ENCODE peak calls at places on chromosomes 1 and 21, in eight cellular contexts. V is Panc1, B is adrenal gland, P is gastrocnemius medialis, E is GM23248, T is Caco-2, Z is suprapubic skin, A is mucosa of descending colon. R is an unnamed sample. For H3K4me1 and H3K9me3, the result is how much of the 10 kb centered on the place peaks cover.

GRCh38 chr1:188669715-188670114 is 1807.9 kb downstream of the BRINP3 start:
- DNase-seq in T (no peak), A (no peak), Z (no peak), B (no peak), V (no peak), P (no peak), E (no peak), R (peak)

GRCh38 chr21:18461743-18462142 is 58.2 kb upstream of the TMPRSS15 start:
- DNase-seq in B (no peak), P (no peak), Z (no peak), E (no peak), T (no peak), V (no peak), A (no peak), R (no peak)

GRCh38 chr1:11961230-11961629 is 19.0 kb upstream of the MFN2 start:
- DNase-seq in V (no peak), T (no peak), Z (no peak), A (no peak), E (no peak), B (peak), P (no peak), R (no peak)

GRCh38 chr1:166974647-166975345 is 544 bp downstream of the ILDR2 start:
- DNase-seq in V (no peak), P (no peak), A (no peak), B (no peak), Z (no peak), T (no peak), E (no peak), R (no peak)

GRCh38 chr1:193926956-193927355 is 740.5 kb upstream of the B3GALT2 start:
- DNase-seq in A (no peak), E (no peak), T (no peak), B (no peak), P (no peak), V (no peak), Z (no peak), R (no peak)

GRCh38 chr1:155085504-155086181 is 7.0 kb downstream of the EFNA3 start:
- DNase-seq in V (no peak), E (peak), T (peak), B (peak), A (peak), P (no peak), Z (no peak), R (peak)

GRCh38 chr1:112904071-112904830 is 51.7 kb downstream of the SLC16A1 start:
- DNase-seq in E (peak), T (no peak), P (no peak), V (no peak), A (no peak), B (no peak), Z (no peak), R (no peak)

GRCh38 chr1:48876221-48876785 is 99.6 kb upstream of the BEND5 start:
- DNase-seq in T (no peak), Z (no peak), P (no peak), A (no peak), B (peak), E (peak), V (no peak), R (no peak)

GRCh38 chr21:44987886-44988606 is 48.2 kb downstream of the SLX9 start:
- DNase-seq in P (no peak), E (no peak), A (peak), V (no peak), Z (no peak), T (no peak), B (no peak), R (no peak)

GRCh38 chr1:205067031-205067430 is 17.2 kb downstream of the TMEM81 start:
- DNase-seq in T (no peak), A (no peak), V (no peak), Z (peak), E (no peak), B (no peak), P (no peak), R (no peak)

GRCh38 chr1:214902636-214903320 is 179.8 kb upstream of the KCNK2 start:
- DNase-seq in Z (no peak), B (no peak), A (no peak), P (no peak), E (peak), T (no peak), V (no peak), R (no peak)

GRCh38 chr1:203104096-203104495 is 18.3 kb upstream of the MYOG start:
- DNase-seq in B (no peak), A (no peak), V (no peak), P (no peak), E (no peak), T (no peak), Z (no peak), R (no peak)

GRCh38 chr1:185896863-185897262 is 162.7 kb downstream of the HMCN1 start:
- DNase-seq in V (no peak), E (peak), T (no peak), B (no peak), P (no peak), Z (no peak), A (no peak), R (no peak)

GRCh38 chr1:54297596-54298283 is 97.8 kb downstream of the MRPL37 start:
- DNase-seq in P (no peak), E (no peak), V (no peak), B (no peak), Z (no peak), T (no peak), A (peak), R (peak)

GRCh38 chr1:18693256-18694098 is 62.8 kb downstream of the PAX7 start:
- DNase-seq in V (no peak), E (no peak), B (no peak), P (no peak), T (no peak), Z (no peak), A (no peak), R (peak)

GRCh38 chr1:27574871-27575831 is 28.8 kb downstream of the AHDC1 start:
- DNase-seq in B (peak), E (peak), Z (no peak), P (no peak), V (no peak), T (peak), A (peak), R (no peak)

GRCh38 chr1:150686275-150686674 is 10.7 kb downstream of the GOLPH3L start:
- DNase-seq in E (no peak), V (no peak), B (no peak), P (no peak), A (no peak), T (no peak), Z (no peak), R (no peak)

GRCh38 chr1:226523646-226524406 is 24.7 kb upstream of the STUM start:
- DNase-seq in A (no peak), T (no peak), Z (peak), E (no peak), V (no peak), B (no peak), P (no peak), R (no peak)

GRCh38 chr1:64396817-64397216 is 73.1 kb upstream of the CACHD1 start:
- DNase-seq in V (no peak), E (no peak), A (no peak), B (peak), Z (no peak), P (no peak), T (no peak), R (no peak)

GRCh38 chr1:160993544-160993943 is 27.4 kb downstream of the F11R start:
- DNase-seq in V (peak), P (no peak), T (no peak), E (peak), A (no peak), Z (no peak), B (peak), R (peak)

GRCh38 chr1:14952626-14953314 is 200.8 kb upstream of the TMEM51 start:
- DNase-seq in T (no peak), V (no peak), Z (no peak), P (no peak), A (no peak), E (peak), B (peak), R (no peak)

GRCh38 chr1:14954210-14954609 is 199.3 kb upstream of the TMEM51 start:
- DNase-seq in A (no peak), E (peak), P (no peak), B (peak), T (no peak), V (no peak), Z (no peak), R (no peak)

GRCh38 chr1:212037900-212038299 is 2.4 kb downstream of the DTL start:
- DNase-seq in A (no peak), T (no peak), P (no peak), B (no peak), V (no peak), E (peak), Z (no peak), R (no peak)

GRCh38 chr1:221087919-221088318 is 208.7 kb downstream of the HLX start:
- DNase-seq in V (no peak), P (no peak), E (peak), A (no peak), Z (no peak), T (no peak), B (no peak), R (no peak)

GRCh38 chr1:226128487-226129075 is 58.0 kb downstream of the ACBD3 start:
- DNase-seq in T (peak), P (no peak), A (peak), E (peak), V (no peak), B (no peak), Z (peak), R (peak)

GRCh38 chr1:105137543-105138444 is 1388.1 kb downstream of the AMY1C start:
- DNase-seq in T (peak), V (no peak), Z (no peak), B (no peak), P (no peak), A (no peak), E (peak), R (peak)

GRCh38 chr1:30462826-30463425 is 260.5 kb downstream of the MATN1 start:
- DNase-seq in A (no peak), B (no peak), P (no peak), E (no peak), T (peak), V (no peak), Z (peak), R (no peak)

GRCh38 chr1:178407662-178408061 is 89.1 kb downstream of the CLEC20A start:
- DNase-seq in B (no peak), V (no peak), E (no peak), P (no peak), T (no peak), A (no peak), Z (no peak), R (peak)

GRCh38 chr1:223319913-223320600 is 43.9 kb downstream of the SUSD4 start:
- DNase-seq in V (no peak), A (no peak), E (no peak), B (no peak), P (no peak), Z (no peak), T (no peak), R (no peak)

GRCh38 chr21:46183910-46184624 is at the start of gene SPATC1L:
- DNase-seq in A (peak), T (no peak), V (no peak), Z (peak), B (peak), E (peak), P (no peak), R (peak)

GRCh38 chr1:76287917-76288316 is 213.4 kb downstream of the ST6GALNAC3 start:
- DNase-seq in T (no peak), E (no peak), B (no peak), A (no peak), V (no peak), P (no peak), Z (no peak), R (no peak)

GRCh38 chr1:61423643-61424042 is 301.3 kb downstream of the TM2D1 start:
- DNase-seq in Z (no peak), A (no peak), P (no peak), V (no peak), B (no peak), E (no peak), T (no peak), R (no peak)

GRCh38 chr1:61420243-61420642 is 304.7 kb downstream of the TM2D1 start:
- DNase-seq in B (no peak), A (no peak), E (no peak), Z (no peak), P (no peak), T (no peak), V (no peak), R (no peak)

GRCh38 chr1:61420909-61421835 is 303.8 kb downstream of the TM2D1 start:
- DNase-seq in V (no peak), E (no peak), A (no peak), T (no peak), Z (no peak), B (no peak), P (no peak), R (no peak)

GRCh38 chr1:61419681-61420080 is 305.3 kb downstream of the TM2D1 start:
- DNase-seq in V (no peak), B (no peak), A (no peak), P (no peak), E (no peak), T (no peak), Z (no peak), R (no peak)

GRCh38 chr1:61419167-61419566 is 305.8 kb downstream of the TM2D1 start:
- DNase-seq in E (no peak), T (no peak), B (no peak), A (no peak), P (no peak), Z (no peak), V (no peak), R (no peak)
- H3K4me3 ChIP-seq in E (no peak), T (no peak), B (no peak), A (no peak), P (no peak), Z (no peak), V (no peak), R (no peak)

DNA sequence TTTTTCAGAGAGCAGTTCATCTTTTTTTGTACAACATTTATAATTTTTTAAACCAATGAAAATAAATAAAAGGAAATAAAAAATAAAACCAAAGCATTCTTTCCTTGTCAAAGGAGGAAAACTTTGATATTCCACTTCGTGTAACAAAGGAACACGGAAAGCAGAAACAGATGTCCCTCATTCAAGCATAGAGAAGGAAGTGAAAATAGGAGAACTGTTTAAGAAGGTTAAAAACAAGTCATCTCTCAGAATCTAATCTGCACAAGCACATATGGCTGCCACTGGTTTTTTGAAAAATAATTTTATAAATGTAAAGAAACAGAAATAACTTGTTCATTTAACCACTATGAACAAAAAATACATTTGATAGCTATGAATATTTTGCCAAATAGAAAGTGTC is 35.9 kb upstream of the ZNF644 start:
- DNase-seq in T (no peak), A (no peak), Z (no peak), P (no peak), V (no peak), B (no peak), E (no peak), R (no peak)
- H3K4me1 ChIP-seq in T (under half), A (under half), Z (under half), P (under half), V (under half), B (under half), E (under half), R (under half)

GRCh38 chr1:20725189-20726106 is 7.1 kb downstream of the SH2D5 start:
- DNase-seq in Z (no peak), V (no peak), T (no peak), A (no peak), E (peak), B (peak), P (no peak), R (no peak)

GRCh38 chr1:20727746-20728316 is 4.7 kb downstream of the SH2D5 start:
- DNase-seq in B (no peak), T (no peak), P (no peak), V (no peak), A (no peak), Z (no peak), E (no peak), R (peak)

GRCh38 chr1:20724364-20725188 is 6.8 kb upstream of the KIF17 start:
- DNase-seq in B (no peak), T (no peak), V (no peak), A (no peak), Z (no peak), E (no peak), P (no peak), R (no peak)

GRCh38 chr1:20726932-20727745 is 5.4 kb downstream of the SH2D5 start:
- DNase-seq in Z (no peak), E (no peak), B (no peak), T (no peak), A (no peak), V (no peak), P (no peak), R (no peak)

GRCh38 chr1:20726107-20726911 is 6.2 kb downstream of the SH2D5 start:
- DNase-seq in V (no peak), B (no peak), Z (no peak), E (no peak), A (no peak), P (no peak), T (no peak), R (no peak)
- H3K9me3 ChIP-seq in V (under half), B (under half), Z (under half), E (under half), A (under half), P (under half), T (under half), R (under half)

GRCh38 chr1:75135829-75136142 is 1.6 kb downstream of the LHX8 start:
- DNase-seq in E (no peak), T (no peak), B (no peak), Z (no peak), A (no peak), V (no peak), P (no peak), R (no peak)
- H3K4me3 ChIP-seq in E (peak), T (no peak), B (peak), Z (peak), A (no peak), V (no peak), P (peak), R (no peak)

R was measured in SJCRH30.